ENCODE peak calls at places on chromosome 13, in ten cellular contexts. W is lower lobe of right lung, B is fibroblast of mammary gland, U is mucosa of descending colon, K is heart left ventricle, O is upper lobe of left lung, Y is OCI-LY7, P is Panc1, E is heart right ventricle, X is kidney. D is an unnamed sample.

GRCh38 chr13:106532111-106532929 is 3.1 kb downstream of the EFNB2 start:
- DNase-seq in X (no peak), O (no peak), K (no peak), B (peak), U (no peak), P (no peak), W (no peak), Y (no peak), E (no peak), D (peak)

GRCh38 chr13:36910545-36910944 is 9.5 kb downstream of the SMAD9 start:
- DNase-seq in B (no peak), K (no peak), U (no peak), X (no peak), O (no peak), W (no peak), P (no peak), Y (no peak), E (no peak), D (no peak)

GRCh38 chr13:94236876-94237275 is 242.6 kb downstream of the DCT start:
- DNase-seq in O (no peak), E (no peak), Y (no peak), X (no peak), U (no peak), B (no peak), P (no peak), K (no peak), W (no peak), D (peak)

GRCh38 chr13:21053231-21053630 is 8.2 kb downstream of the LATS2 start:
- DNase-seq in K (no peak), W (no peak), O (no peak), B (no peak), P (no peak), E (no peak), U (no peak), X (peak), Y (no peak), D (no peak)

GRCh38 chr13:65292488-65292901 is 1937.6 kb downstream of the PCDH9 start:
- DNase-seq in W (no peak), U (no peak), Y (no peak), K (no peak), O (no peak), P (no peak), E (no peak), B (peak), X (no peak), D (peak)

GRCh38 chr13:94080527-94080926 is 399.0 kb downstream of the DCT start:
- DNase-seq in O (no peak), X (no peak), U (no peak), B (no peak), K (no peak), W (no peak), Y (no peak), E (no peak), P (no peak), D (no peak)

GRCh38 chr13:33284916-33285315 is 639 bp downstream of the STARD13 start:
- DNase-seq in P (no peak), B (peak), O (no peak), E (no peak), U (no peak), Y (no peak), X (no peak), W (no peak), K (no peak), D (peak)

GRCh38 chr13:45316210-45316799 is 24.7 kb downstream of the TPT1 start:
- DNase-seq in B (no peak), K (no peak), Y (no peak), O (no peak), X (no peak), P (no peak), E (no peak), U (no peak), W (no peak), D (no peak)

GRCh38 chr13:68369739-68370138 is 1139.6 kb upstream of the PCDH9 start:
- DNase-seq in U (no peak), Y (no peak), W (no peak), K (no peak), E (no peak), P (no peak), X (no peak), O (no peak), B (no peak), D (no peak)

GRCh38 chr13:66128692-66129269 is 1101.4 kb downstream of the PCDH9 start:
- DNase-seq in W (no peak), K (no peak), O (no peak), X (no peak), U (no peak), E (no peak), P (no peak), B (no peak), Y (no peak), D (no peak)

GRCh38 chr13:92103673-92104296 is 705.4 kb downstream of the GPC5 start:
- DNase-seq in E (no peak), O (no peak), U (no peak), B (no peak), K (no peak), Y (no peak), X (no peak), W (no peak), P (no peak), D (no peak)

GRCh38 chr13:32248789-32249188 is 66.4 kb downstream of the ZAR1L start:
- DNase-seq in Y (no peak), P (no peak), O (peak), U (no peak), B (no peak), E (no peak), W (no peak), X (no peak), K (no peak), D (no peak)

GRCh38 chr13:70107498-70108271 is at the start of gene ATXN8OS:
- DNase-seq in K (no peak), B (no peak), W (peak), U (no peak), Y (no peak), P (no peak), E (no peak), O (no peak), X (peak), D (no peak)

GRCh38 chr13:101013245-101013644 is 338.6 kb upstream of the TMTC4 start:
- DNase-seq in U (no peak), K (no peak), P (no peak), O (no peak), E (no peak), W (no peak), B (no peak), Y (no peak), X (no peak), D (no peak)

GRCh38 chr13:31074750-31075149 is 87.0 kb downstream of the HSPH1 start:
- DNase-seq in X (no peak), P (no peak), O (no peak), U (no peak), W (no peak), B (no peak), K (no peak), E (no peak), Y (peak), D (no peak)

GRCh38 chr13:99366075-99366987 is 59.1 kb upstream of the GPR183 start:
- DNase-seq in Y (no peak), O (no peak), E (no peak), P (no peak), B (no peak), X (peak), U (no peak), K (no peak), W (no peak), D (no peak)

GRCh38 chr13:46866150-46866549 is 30.7 kb downstream of the HTR2A start:
- DNase-seq in X (no peak), U (no peak), E (no peak), O (peak), K (peak), P (no peak), W (peak), Y (peak), B (peak), D (peak)

GRCh38 chr13:113121928-113122420 is 625 bp upstream of the F10 start:
- DNase-seq in X (peak), K (peak), O (peak), U (no peak), E (no peak), Y (no peak), W (peak), B (no peak), P (no peak), D (no peak)

GRCh38 chr13:74452176-74452575 is 318.0 kb upstream of the KLF12 start:
- DNase-seq in B (no peak), K (no peak), P (no peak), W (no peak), O (no peak), X (no peak), Y (no peak), E (no peak), U (no peak), D (peak)

GRCh38 chr13:73034901-73035300 is 23.9 kb upstream of the KLF5 start:
- DNase-seq in K (no peak), Y (no peak), O (no peak), B (no peak), P (no peak), W (no peak), U (no peak), E (no peak), X (no peak), D (no peak)

GRCh38 chr13:106498158-106498557 is 37.3 kb downstream of the EFNB2 start:
- DNase-seq in U (no peak), Y (no peak), K (no peak), E (no peak), P (no peak), X (no peak), W (no peak), O (no peak), B (no peak), D (no peak)

GRCh38 chr13:112840472-112841302 is 128.3 kb upstream of the MCF2L start:
- DNase-seq in X (no peak), K (no peak), W (no peak), P (no peak), O (no peak), Y (no peak), U (peak), E (no peak), B (no peak), D (no peak)

GRCh38 chr13:75049936-75050335 is 432.0 kb downstream of the TBC1D4 start:
- DNase-seq in Y (no peak), B (no peak), U (no peak), K (no peak), W (no peak), X (no peak), O (no peak), E (no peak), P (no peak), D (no peak)

GRCh38 chr13:114064516-114065140 is 67.8 kb downstream of the RASA3 start:
- DNase-seq in W (peak), K (peak), Y (no peak), U (peak), E (peak), B (peak), X (peak), O (no peak), P (no peak), D (peak)

GRCh38 chr13:44238011-44238421 is 135.6 kb upstream of the SERP2 start:
- DNase-seq in X (no peak), U (no peak), Y (no peak), W (no peak), O (no peak), K (no peak), B (peak), E (no peak), P (no peak), D (peak)

GRCh38 chr13:113827021-113827420 is 36.9 kb downstream of the GAS6 start:
- DNase-seq in B (no peak), K (no peak), E (no peak), O (no peak), X (peak), U (no peak), P (no peak), W (peak), Y (no peak), D (no peak)

GRCh38 chr13:43546260-43546659 is 240.5 kb downstream of the ENOX1 start:
- DNase-seq in W (no peak), O (no peak), U (peak), Y (no peak), K (peak), E (peak), B (peak), P (no peak), X (peak), D (peak)

GRCh38 chr13:28718186-28718537 is 608 bp downstream of the SLC46A3 start:
- DNase-seq in U (no peak), W (no peak), E (no peak), X (no peak), K (no peak), B (peak), P (no peak), O (no peak), Y (peak), D (peak)

GRCh38 chr13:112073245-112074138 is 6.5 kb downstream of the SOX1 start:
- DNase-seq in B (no peak), P (no peak), W (no peak), X (no peak), E (no peak), K (no peak), U (no peak), Y (no peak), O (no peak), D (no peak)

GRCh38 chr13:102556806-102557205 is 40.0 kb upstream of the TPP2 start:
- DNase-seq in P (no peak), E (no peak), W (no peak), U (no peak), O (no peak), X (no peak), K (no peak), Y (no peak), B (no peak), D (no peak)

GRCh38 chr13:56558698-56559320 is 581.9 kb upstream of the PRR20A start:
- DNase-seq in X (no peak), Y (no peak), E (no peak), P (no peak), K (no peak), W (no peak), O (no peak), U (no peak), B (no peak), D (no peak)

GRCh38 chr13:23715762-23716235 is 145.6 kb downstream of the TNFRSF19 start:
- DNase-seq in E (no peak), O (no peak), Y (peak), X (no peak), B (no peak), U (no peak), K (no peak), P (no peak), W (no peak), D (no peak)

GRCh38 chr13:49602005-49602404 is 16.6 kb upstream of the RCBTB1 start:
- DNase-seq in Y (no peak), P (no peak), E (no peak), W (no peak), U (no peak), O (no peak), B (no peak), X (no peak), K (no peak), D (no peak)

DNA sequence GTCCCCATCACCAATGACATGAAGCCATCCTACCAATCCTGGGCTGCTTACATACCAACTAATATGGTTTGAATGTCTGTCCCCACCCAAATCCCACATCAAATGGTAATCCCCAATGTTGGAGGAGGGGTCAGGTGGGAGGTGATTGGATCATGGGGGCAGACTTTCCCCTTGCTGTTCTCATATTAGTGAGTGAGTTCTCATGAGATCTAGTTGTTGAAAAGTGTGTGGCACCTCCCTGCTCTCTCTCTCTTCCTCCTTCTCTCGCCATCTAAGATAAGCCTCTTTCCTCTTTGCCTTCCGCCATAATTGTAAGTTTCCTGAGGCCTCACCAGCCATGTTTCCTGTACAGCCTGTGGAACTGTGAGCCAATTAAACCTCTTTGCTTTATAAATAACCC is 53.6 kb upstream of the FAM124A start:
- DNase-seq in E (no peak), P (no peak), B (no peak), K (no peak), X (no peak), U (no peak), Y (no peak), W (no peak), O (no peak), D (no peak)
- H3K4me3 ChIP-seq in E (no peak), P (no peak), B (no peak), K (no peak), X (no peak), U (no peak), Y (no peak), W (no peak), O (no peak), D (no peak)

DNA sequence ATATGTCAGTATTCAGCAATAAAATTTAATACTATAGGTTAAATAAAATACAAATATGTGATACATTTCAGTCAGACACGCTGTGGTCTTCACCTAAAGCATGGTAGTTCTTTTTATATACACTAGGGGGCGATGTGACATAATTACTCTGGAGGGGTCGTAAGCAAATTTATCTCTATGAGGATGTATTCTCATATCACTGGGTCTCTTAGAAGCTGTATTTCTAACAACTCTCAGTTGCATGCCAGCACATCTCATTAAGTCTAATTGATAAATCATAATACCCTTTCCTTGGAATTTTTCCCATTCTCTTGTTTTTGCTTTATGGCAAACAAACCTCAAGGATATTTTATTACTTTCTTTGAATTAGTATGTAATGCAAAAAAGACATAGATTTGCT is 3.9 kb upstream of the PCDH17 start:
- DNase-seq in U (no peak), O (no peak), X (no peak), K (no peak), W (no peak), B (peak), P (no peak), E (no peak), Y (peak), D (peak)
- TF ChIP-seq CTCF in U (no peak), O (peak), X (peak), K (peak), W (peak), B (peak), P (peak), E (peak), Y (peak), D (peak)

GRCh38 chr13:98325724-98326123 is 148.7 kb upstream of the RNF113B start:
- DNase-seq in P (no peak), W (no peak), U (no peak), K (no peak), B (no peak), Y (no peak), O (no peak), E (no peak), X (no peak), D (no peak)

GRCh38 chr13:98320561-98321105 is 143.6 kb upstream of the RNF113B start:
- DNase-seq in U (no peak), W (no peak), P (no peak), K (no peak), Y (no peak), X (no peak), O (no peak), E (no peak), B (no peak), D (no peak)

GRCh38 chr13:98321356-98321755 is 144.3 kb upstream of the RNF113B start:
- DNase-seq in K (no peak), W (no peak), O (no peak), B (no peak), X (no peak), Y (no peak), U (no peak), E (no peak), P (no peak), D (no peak)

GRCh38 chr13:98324105-98324504 is 147.0 kb upstream of the RNF113B start:
- DNase-seq in E (no peak), U (no peak), P (no peak), K (no peak), O (no peak), X (no peak), B (peak), W (no peak), Y (no peak), D (peak)

GRCh38 chr13:98322091-98322718 is 145.1 kb upstream of the RNF113B start:
- DNase-seq in U (no peak), E (no peak), Y (no peak), P (no peak), B (no peak), O (no peak), W (no peak), X (no peak), K (no peak), D (no peak)
- H3K4me3 ChIP-seq in U (no peak), E (no peak), Y (no peak), P (no peak), B (no peak), O (no peak), W (no peak), X (no peak), K (no peak), D (no peak)

DNA sequence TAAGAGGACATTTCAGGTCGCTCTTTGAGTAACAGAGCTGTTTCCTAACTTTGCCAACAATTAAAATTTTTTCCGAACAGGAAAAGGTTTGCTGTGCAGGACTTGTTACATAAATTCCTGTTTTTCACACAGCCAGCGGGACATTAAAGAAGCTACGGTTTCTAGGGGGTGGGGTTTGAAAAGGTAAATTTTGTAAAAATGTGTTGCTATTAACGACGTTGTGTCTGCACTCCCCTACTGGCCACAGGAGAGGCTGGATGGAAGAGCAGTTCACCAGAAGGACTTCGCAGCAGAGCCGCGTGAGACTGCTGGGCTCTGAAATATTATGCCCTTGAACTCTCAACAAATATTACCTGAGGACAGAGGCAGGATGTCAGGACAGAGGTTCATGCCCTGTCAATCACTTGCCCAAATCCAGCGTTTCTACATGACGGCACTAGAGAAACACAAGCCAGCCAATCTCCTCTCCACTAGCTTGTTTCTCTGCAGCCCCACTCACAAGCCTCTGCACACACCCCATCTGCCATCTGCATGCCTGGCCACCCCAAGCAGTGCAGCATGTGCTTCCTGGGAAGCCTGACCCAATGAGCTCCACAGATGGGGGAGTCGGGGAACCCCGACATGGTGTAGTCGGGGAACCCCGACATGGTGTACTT is 102.0 kb downstream of the FOXO1 start:
- DNase-seq in X (no peak), Y (peak), E (no peak), W (no peak), K (no peak), O (no peak), P (no peak), U (no peak), B (no peak), D (no peak)
- TF ChIP-seq CTCF in X (peak), Y (peak), E (peak), W (no peak), K (no peak), O (no peak), P (no peak), U (no peak), B (no peak), D (peak)